ENCODE peak calls at places on chromosomes 11 and 22, in seven cellular contexts. Y is A549, H is GM12878, F is HepG2, Z is endothelial cell of umbilical vein, O is HCT116, N is K562. K is an unnamed sample.

GRCh38 chr11:26219506-26220117 is 112.3 kb upstream of the ANO3 start:
- DNase-seq in Y (no peak), H (no peak), F (no peak), Z (peak; percentile 23), O (no peak), N (no peak), K (no peak)

GRCh38 chr11:95392644-95393043 is 161.6 kb upstream of the SESN3 start:
- DNase-seq in Y (no peak), H (no peak), F (no peak), Z (no peak), O (no peak), N (no peak), K (no peak)

GRCh38 chr11:72352859-72353551 is 81.3 kb downstream of the CLPB start:
- DNase-seq in Y (no peak), H (peak; percentile 47), F (no peak), Z (no peak), O (no peak), N (peak; percentile 8), K (peak; percentile 19)

GRCh38 chr22:26416670-26417270 is 12.3 kb upstream of the ASPHD2 start:
- DNase-seq in Y (no peak), H (no peak), F (no peak), Z (no peak), O (no peak), N (no peak), K (no peak)

GRCh38 chr22:19754701-19755144 is 5.9 kb upstream of the TBX1 start:
- DNase-seq in Y (no peak), H (no peak), F (no peak), Z (no peak), O (no peak), N (no peak), K (no peak)

GRCh38 chr22:19991395-19991644 is 25.3 kb downstream of the ARVCF start:
- DNase-seq in Y (no peak), H (no peak), F (no peak), Z (no peak), O (no peak), N (no peak), K (no peak)

GRCh38 chr22:45127866-45128265 is 35.9 kb upstream of the NUP50 start:
- DNase-seq in Y (no peak), H (no peak), F (no peak), Z (no peak), O (no peak), N (no peak), K (no peak)

GRCh38 chr11:2104524-2105440 is 34.4 kb downstream of the IGF2 start:
- DNase-seq in Y (no peak), H (no peak), F (no peak), Z (no peak), O (no peak), N (no peak), K (no peak)

GRCh38 chr22:46382524-46382923 is 47.0 kb downstream of the TRMU start:
- DNase-seq in Y (no peak), H (no peak), F (no peak), Z (no peak), O (no peak), N (no peak), K (no peak)

GRCh38 chr11:108496643-108497256 is 1.4 kb downstream of the POGLUT3 start:
- DNase-seq in Y (no peak), H (no peak), F (no peak), Z (no peak), O (no peak), N (peak; percentile 38), K (peak; percentile 10)

GRCh38 chr11:78607691-78608090 is 33.0 kb upstream of the NARS2 start:
- DNase-seq in Y (no peak), H (no peak), F (no peak), Z (no peak), O (no peak), N (no peak), K (no peak)

GRCh38 chr22:16961477-16962186 is 46.4 kb downstream of the GAB4 start:
- DNase-seq in Y (no peak), H (no peak), F (no peak), Z (no peak), O (no peak), N (peak; percentile 5), K (no peak)

GRCh38 chr22:21585389-21585788 is 17.9 kb downstream of the UBE2L3 start:
- DNase-seq in Y (no peak), H (no peak), F (no peak), Z (no peak), O (no peak), N (no peak), K (no peak)

GRCh38 chr22:35959121-35959800 is 69.4 kb downstream of the RBFOX2 start:
- DNase-seq in Y (no peak), H (no peak), F (no peak), Z (no peak), O (no peak), N (no peak), K (no peak)

GRCh38 chr11:128457874-128458273 is 129.5 kb downstream of the ETS1 start:
- DNase-seq in Y (no peak), H (no peak), F (no peak), Z (no peak), O (no peak), N (no peak), K (no peak)

GRCh38 chr11:71139516-71140205 is 112.7 kb downstream of the SHANK2 start:
- DNase-seq in Y (no peak), H (no peak), F (peak; percentile 9), Z (no peak), O (no peak), N (no peak), K (no peak)

GRCh38 chr11:117090111-117090706 is 8.0 kb downstream of the SIK3 start:
- DNase-seq in Y (no peak), H (no peak), F (no peak), Z (no peak), O (peak; percentile 47), N (no peak), K (no peak)

GRCh38 chr11:43916621-43917020 is 25.8 kb upstream of the C11orf96 start:
- DNase-seq in Y (no peak), H (no peak), F (no peak), Z (no peak), O (no peak), N (no peak), K (no peak)

GRCh38 chr22:47038206-47038835 is 275.9 kb downstream of the TBC1D22A start:
- DNase-seq in Y (no peak), H (no peak), F (no peak), Z (no peak), O (no peak), N (no peak), K (no peak)

GRCh38 chr11:109939176-109939810 is 153.9 kb upstream of the ZC3H12C start:
- DNase-seq in Y (peak; percentile 38), H (no peak), F (peak; percentile 54), Z (peak; percentile 80), O (peak; percentile 85), N (peak; percentile 62), K (peak; percentile 56)

GRCh38 chr11:117933930-117934329 is 4.7 kb upstream of the TMPRSS13 start:
- DNase-seq in Y (no peak), H (no peak), F (no peak), Z (no peak), O (no peak), N (no peak), K (peak; percentile 50)

GRCh38 chr11:91850533-91851305 is 373.9 kb upstream of the FAT3 start:
- DNase-seq in Y (no peak), H (no peak), F (no peak), Z (no peak), O (no peak), N (no peak), K (no peak)

GRCh38 chr11:11608783-11609232 is 13.0 kb downstream of the GALNT18 start:
- DNase-seq in Y (no peak), H (no peak), F (no peak), Z (no peak), O (no peak), N (no peak), K (no peak)

GRCh38 chr11:134347441-134347840 is 15.7 kb downstream of the GLB1L2 start:
- DNase-seq in Y (no peak), H (no peak), F (no peak), Z (no peak), O (no peak), N (no peak), K (no peak)

GRCh38 chr11:69931060-69931910 is 112.1 kb upstream of the FGF3 start:
- DNase-seq in Y (no peak), H (no peak), F (no peak), Z (no peak), O (no peak), N (no peak), K (no peak)

DNA sequence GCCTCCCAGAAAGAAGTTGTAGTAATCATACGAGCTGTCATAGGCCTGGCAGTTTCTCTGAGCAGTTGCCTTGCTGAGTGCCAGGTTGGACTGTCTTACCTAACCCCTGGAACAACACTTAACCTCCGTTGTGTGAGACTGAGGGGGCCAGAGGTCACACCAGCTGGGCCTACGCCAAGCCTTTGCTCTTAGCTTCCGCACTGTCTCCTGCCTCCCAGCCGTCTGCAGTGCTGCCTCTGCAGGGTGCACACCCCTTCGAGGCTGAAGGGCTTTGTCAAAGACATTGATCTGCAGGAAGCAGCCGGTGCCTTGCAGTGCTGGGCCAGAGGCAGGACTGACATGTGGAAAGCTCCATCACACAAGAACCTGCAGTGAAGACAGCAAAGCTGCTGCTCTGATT is 16.7 kb downstream of the TAB1 start:
- DNase-seq in Y (no peak), H (no peak), F (no peak), Z (peak; percentile 20), O (no peak), N (no peak), K (no peak)
- TF ChIP-seq MAX in Y (no peak), H (no peak), F (no peak), Z (no peak), O (no peak), N (no peak), K (no peak)

GRCh38 chr11:47165294-47165840 is 11.3 kb downstream of the ARFGAP2 start:
- DNase-seq in Y (no peak), H (no peak), F (no peak), Z (no peak), O (no peak), N (no peak), K (no peak)

GRCh38 chr11:47163198-47163597 is 13.5 kb downstream of the ARFGAP2 start:
- DNase-seq in Y (no peak), H (no peak), F (no peak), Z (no peak), O (no peak), N (no peak), K (no peak)

GRCh38 chr11:47162426-47162825 is 14.3 kb downstream of the ARFGAP2 start:
- DNase-seq in Y (no peak), H (no peak), F (no peak), Z (no peak), O (no peak), N (no peak), K (no peak)

GRCh38 chr11:47164321-47164720 is 12.4 kb downstream of the ARFGAP2 start:
- DNase-seq in Y (no peak), H (no peak), F (no peak), Z (no peak), O (no peak), N (no peak), K (no peak)

GRCh38 chr11:47163898-47164297 is 12.8 kb downstream of the ARFGAP2 start:
- DNase-seq in Y (no peak), H (no peak), F (no peak), Z (no peak), O (no peak), N (no peak), K (no peak)
- TF ChIP-seq POLR2A in Y (no peak), H (no peak), F (no peak), Z (no peak), O (no peak), N (peak; percentile 10), K (no peak)

GRCh38 chr11:68610452-68611116 is 73.8 kb upstream of the GAL start:
- DNase-seq in Y (no peak), H (no peak), F (no peak), Z (no peak), O (no peak), N (no peak), K (peak; percentile 34)
- TF ChIP-seq CTCF in Y (no peak), H (peak; percentile 19), F (no peak), Z (peak; percentile 17), O (peak; percentile 38), N (peak; percentile 26), K (peak; percentile 28)

GRCh38 chr11:121968638-121969037 is 147.4 kb downstream of the BLID start:
- DNase-seq in Y (no peak), H (no peak), F (no peak), Z (no peak), O (no peak), N (no peak), K (no peak)
- TF ChIP-seq MAX in Y (no peak), H (no peak), F (no peak), Z (no peak), O (no peak), N (no peak), K (no peak)